ENCODE peak calls at places on chromosome 20, in eight cellular contexts. D is cardiac muscle cell, W is HepG2, J is right lobe of liver, A is tibial nerve, Q is lower lobe of right lung, O is lower leg skin, U is left lung. L is an unnamed sample.

GRCh38 chr20:19231359-19232035 is 19.1 kb downstream of the SLC24A3 start:
- DNase-seq in J (no peak), W (no peak), Q (no peak), A (no peak), O (no peak), D (peak), U (no peak), L (no peak)

GRCh38 chr20:41214666-41215065 is 77.3 kb downstream of the PLCG1 start:
- DNase-seq in J (no peak), O (no peak), W (no peak), D (no peak), U (no peak), A (no peak), Q (no peak), L (no peak)

GRCh38 chr20:61969806-61970205 is 95.9 kb downstream of the TAF4 start:
- DNase-seq in U (no peak), A (no peak), J (no peak), D (no peak), W (no peak), O (no peak), Q (no peak), L (no peak)

GRCh38 chr20:14512856-14513255 is 175.4 kb upstream of the FLRT3 start:
- DNase-seq in J (no peak), U (no peak), A (no peak), Q (no peak), O (no peak), D (no peak), W (no peak), L (peak)

GRCh38 chr20:50567860-50568548 is 57.8 kb downstream of the PTPN1 start:
- DNase-seq in J (no peak), D (no peak), W (no peak), O (no peak), A (no peak), U (no peak), Q (peak), L (no peak)

GRCh38 chr20:53805895-53806384 is 212.3 kb upstream of the ZNF217 start:
- DNase-seq in U (no peak), D (peak), O (no peak), Q (no peak), J (peak), A (no peak), W (no peak), L (no peak)

GRCh38 chr20:38433304-38433972 is 1.7 kb downstream of the SNHG17 start:
- DNase-seq in A (no peak), D (no peak), U (no peak), Q (no peak), W (no peak), J (no peak), O (no peak), L (no peak)

GRCh38 chr20:37797669-37798175 is 103.9 kb downstream of the CTNNBL1 start:
- DNase-seq in O (no peak), A (no peak), U (no peak), J (no peak), Q (no peak), W (no peak), D (no peak), L (no peak)

GRCh38 chr20:59075934-59076508 is 33.4 kb upstream of the PRELID3B start:
- DNase-seq in O (no peak), D (no peak), U (no peak), A (no peak), Q (no peak), J (no peak), W (no peak), L (no peak)

GRCh38 chr20:10609276-10609675 is 64.5 kb downstream of the JAG1 start:
- DNase-seq in J (no peak), W (no peak), U (no peak), A (peak), O (peak), D (peak), Q (no peak), L (no peak)

GRCh38 chr20:63151554-63152321 is 64.2 kb downstream of the YTHDF1 start:
- DNase-seq in Q (peak), W (no peak), A (no peak), O (no peak), U (no peak), D (peak), J (no peak), L (no peak)

GRCh38 chr20:50895111-50895830 is 36.0 kb downstream of the ADNP start:
- DNase-seq in J (no peak), U (no peak), O (no peak), W (peak), Q (no peak), A (no peak), D (no peak), L (peak)

GRCh38 chr20:1894951-1895673 is at the start of gene SIRPA:
- DNase-seq in D (peak), Q (peak), A (no peak), O (peak), U (peak), J (peak), W (no peak), L (peak)

GRCh38 chr20:33276303-33277113 is 6.5 kb upstream of the BPIFB1 start:
- DNase-seq in J (peak), O (peak), Q (no peak), A (no peak), D (no peak), U (no peak), W (peak), L (no peak)

GRCh38 chr20:14220986-14221385 is 116.4 kb downstream of the FLRT3 start:
- DNase-seq in A (no peak), Q (no peak), J (no peak), D (no peak), U (no peak), W (no peak), O (no peak), L (no peak)

GRCh38 chr20:17014967-17015366 is 211.9 kb upstream of the PCSK2 start:
- DNase-seq in Q (no peak), U (no peak), W (no peak), D (no peak), O (no peak), A (no peak), J (no peak), L (no peak)

GRCh38 chr20:18007534-18008292 is 38.9 kb downstream of the MGME1 start:
- DNase-seq in J (peak), Q (no peak), U (no peak), D (peak), A (no peak), O (no peak), W (no peak), L (no peak)

GRCh38 chr20:57092112-57092899 is 174.1 kb downstream of the BMP7 start:
- DNase-seq in Q (peak), O (no peak), D (peak), U (no peak), J (peak), A (peak), W (peak), L (peak)

GRCh38 chr20:62980970-62981369 is 25.8 kb downstream of the BHLHE23 start:
- DNase-seq in U (no peak), J (no peak), A (no peak), W (no peak), D (peak), Q (no peak), O (no peak), L (no peak)

GRCh38 chr20:58893355-58894151 is 41.0 kb downstream of the GNAS start:
- DNase-seq in Q (no peak), J (no peak), O (no peak), U (no peak), W (no peak), A (no peak), D (no peak), L (no peak)

GRCh38 chr20:52649727-52650126 is 322.4 kb upstream of the TSHZ2 start:
- DNase-seq in W (no peak), U (no peak), A (no peak), D (no peak), J (no peak), Q (no peak), O (no peak), L (no peak)

GRCh38 chr20:61754976-61755778 is 310.5 kb downstream of the TAF4 start:
- DNase-seq in J (no peak), A (no peak), D (no peak), Q (peak), U (no peak), O (no peak), W (no peak), L (no peak)

GRCh38 chr20:58714340-58714922 is 21.8 kb downstream of the NPEPL1 start:
- DNase-seq in Q (no peak), W (no peak), A (no peak), J (no peak), D (no peak), O (peak), U (peak), L (peak)

GRCh38 chr20:12093062-12093796 is 175.5 kb downstream of the BTBD3 start:
- DNase-seq in A (no peak), Q (no peak), D (no peak), W (no peak), U (no peak), J (no peak), O (no peak), L (no peak)

GRCh38 chr20:2236266-2236665 is 59.5 kb upstream of the TGM3 start:
- DNase-seq in A (no peak), J (no peak), Q (no peak), D (peak), O (no peak), W (no peak), U (no peak), L (no peak)

GRCh38 chr20:13857304-13857703 is 72.5 kb downstream of the NDUFAF5 start:
- DNase-seq in O (no peak), U (no peak), J (peak), Q (no peak), D (no peak), A (no peak), W (no peak), L (no peak)

GRCh38 chr20:9220874-9221547 is 152.1 kb downstream of the PLCB4 start:
- DNase-seq in A (no peak), O (no peak), W (no peak), D (peak), J (no peak), U (no peak), Q (no peak), L (peak)

GRCh38 chr20:4765681-4766080 is 44.0 kb downstream of the PRND start:
- DNase-seq in D (no peak), Q (no peak), A (no peak), U (no peak), O (no peak), J (no peak), W (no peak), L (no peak)

GRCh38 chr20:60461993-60462392 is 503.8 kb downstream of the CDH26 start:
- DNase-seq in Q (no peak), J (no peak), D (no peak), U (no peak), W (no peak), A (no peak), O (no peak), L (no peak)

GRCh38 chr20:44069203-44069931 is 117.6 kb downstream of the JPH2 start:
- DNase-seq in D (peak), W (no peak), O (peak), J (peak), A (no peak), Q (no peak), U (no peak), L (no peak)

GRCh38 chr20:23425129-23425528 is 3.8 kb upstream of the NAPB start:
- DNase-seq in O (no peak), A (no peak), W (no peak), J (no peak), U (no peak), Q (no peak), D (no peak), L (no peak)
- H3K4me3 ChIP-seq in O (no peak), A (no peak), W (no peak), J (no peak), U (no peak), Q (no peak), D (no peak), L (no peak)

DNA sequence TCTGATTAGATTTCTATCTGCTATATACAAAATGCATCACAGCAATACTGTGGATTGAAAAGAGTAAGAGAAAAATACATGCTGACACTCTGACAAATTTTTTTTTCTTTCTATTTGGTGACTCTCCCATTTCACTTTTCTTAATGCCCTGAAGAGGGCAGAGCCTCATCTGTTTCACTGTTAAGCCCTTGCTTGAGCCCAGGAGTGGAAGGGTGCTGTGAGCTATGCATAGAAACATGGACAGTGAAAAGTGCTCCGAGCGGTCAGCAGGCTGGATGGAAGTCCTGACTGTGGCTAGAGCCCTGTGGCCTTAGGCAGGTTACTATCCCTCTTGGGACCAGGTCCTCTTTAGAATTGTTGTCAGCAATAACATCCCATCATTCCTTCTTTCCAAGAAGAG is 17.4 kb upstream of the CSE1L start:
- DNase-seq in D (peak), W (peak), Q (no peak), O (no peak), A (no peak), U (no peak), J (no peak), L (peak)
- TF ChIP-seq CTCF in D (peak), W (peak), Q (no peak), O (no peak), A (no peak), U (no peak), J (peak), L (peak)

GRCh38 chr20:3763691-3764601 is 3.6 kb downstream of the ADISSP start:
- DNase-seq in Q (peak), D (no peak), U (no peak), J (peak), W (no peak), O (no peak), A (no peak), L (no peak)
- H3K4me3 ChIP-seq in Q (no peak), D (no peak), U (no peak), J (no peak), W (no peak), O (no peak), A (no peak), L (no peak)

DNA sequence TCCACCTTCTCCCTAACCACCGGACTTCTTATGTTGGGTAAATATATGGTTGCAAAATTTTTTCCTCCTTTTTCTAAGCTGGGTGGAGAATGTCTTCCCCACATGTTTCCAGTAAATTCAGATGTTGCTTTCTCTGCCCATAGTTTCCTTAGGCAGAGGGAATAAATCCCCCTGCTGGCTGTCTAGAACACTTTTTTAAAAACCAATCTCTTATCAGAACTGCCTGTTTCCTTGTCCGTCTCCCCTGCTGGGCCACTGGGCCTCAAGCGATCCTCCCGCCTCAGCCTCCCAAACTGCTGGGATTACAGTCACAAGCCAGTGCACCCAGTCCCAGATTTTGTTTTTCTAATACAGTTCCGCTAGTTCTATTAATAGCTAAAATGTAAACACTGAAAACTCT is 9.9 kb upstream of the WFDC2 start:
- DNase-seq in O (no peak), D (no peak), J (no peak), A (no peak), W (no peak), U (no peak), Q (no peak), L (no peak)
- TF ChIP-seq CTCF in O (no peak), D (peak), J (no peak), A (no peak), W (no peak), U (no peak), Q (no peak), L (peak)